ENCODE peak calls at places on chromosomes 13 and 19, in nine cellular contexts. G, M, Z, B, P, K, H, I and V are unnamed samples.

GRCh38 chr19:58439576-58440554 is at the start of gene ZNF132:
- DNase-seq in G (peak; percentile 99), M (peak; percentile 99), Z (peak; percentile 99), B (no peak), P (peak; percentile 94), K (no peak), H (peak; percentile 89), I (peak; percentile 90), V (peak; percentile 91)

GRCh38 chr13:44128522-44128921 is 245.1 kb upstream of the SERP2 start:
- DNase-seq in G (peak; percentile 73), M (no peak), Z (no peak), B (no peak), P (no peak), K (no peak), H (no peak), I (no peak), V (no peak)

GRCh38 chr19:16457195-16457953 is 14.4 kb downstream of the EPS15L1 start:
- DNase-seq in G (peak; percentile 79), M (peak; percentile 20), Z (peak; percentile 90), B (no peak), P (peak; percentile 9), K (peak; percentile 71), H (no peak), I (no peak), V (no peak)

GRCh38 chr13:58619396-58620113 is 988.0 kb downstream of the PCDH17 start:
- DNase-seq in G (no peak), M (no peak), Z (no peak), B (no peak), P (no peak), K (peak; percentile 32), H (no peak), I (no peak), V (no peak)

GRCh38 chr19:46015080-46015960 is 7.5 kb downstream of the PGLYRP1 start:
- DNase-seq in G (peak; percentile 68), M (no peak), Z (peak; percentile 94), B (peak; percentile 38), P (peak; percentile 63), K (no peak), H (peak; percentile 63), I (peak; percentile 64), V (peak; percentile 75)

GRCh38 chr19:17037966-17038500 is 11.4 kb upstream of the CPAMD8 start:
- DNase-seq in G (no peak), M (no peak), Z (no peak), B (no peak), P (no peak), K (no peak), H (no peak), I (no peak), V (no peak)

GRCh38 chr19:32238076-32238475 is 107.3 kb upstream of the ZNF507 start:
- DNase-seq in G (no peak), M (no peak), Z (peak; percentile 59), B (peak; percentile 39), P (no peak), K (no peak), H (no peak), I (no peak), V (no peak)

GRCh38 chr19:47094557-47095517 is 18.7 kb downstream of the ZC3H4 start:
- DNase-seq in G (no peak), M (no peak), Z (no peak), B (no peak), P (peak; percentile 46), K (no peak), H (no peak), I (no peak), V (peak; percentile 44)

GRCh38 chr13:46804391-46804815 is 7.4 kb upstream of the ESD start:
- DNase-seq in G (no peak), M (peak; percentile 93), Z (no peak), B (no peak), P (no peak), K (no peak), H (no peak), I (peak; percentile 4), V (no peak)

GRCh38 chr13:46908511-46908910 is 11.7 kb upstream of the HTR2A start:
- DNase-seq in G (no peak), M (no peak), Z (no peak), B (no peak), P (no peak), K (no peak), H (no peak), I (no peak), V (no peak)

GRCh38 chr13:87671824-87672603 is 843 bp downstream of the SLITRK5 start:
- DNase-seq in G (no peak), M (no peak), Z (peak; percentile 82), B (peak; percentile 66), P (no peak), K (no peak), H (no peak), I (no peak), V (peak; percentile 6)

GRCh38 chr13:107882708-107883560 is 332.4 kb downstream of the LIG4 start:
- DNase-seq in G (no peak), M (no peak), Z (no peak), B (no peak), P (no peak), K (no peak), H (no peak), I (no peak), V (no peak)

GRCh38 chr19:1251503-1252220 is 3.3 kb downstream of the MIDN start:
- DNase-seq in G (no peak), M (no peak), Z (peak; percentile 95), B (peak; percentile 71), P (peak; percentile 73), K (no peak), H (peak; percentile 58), I (no peak), V (peak; percentile 73)

GRCh38 chr13:40190656-40191100 is 475.8 kb downstream of the FOXO1 start:
- DNase-seq in G (peak; percentile 45), M (peak; percentile 48), Z (no peak), B (peak; percentile 91), P (peak; percentile 42), K (peak; percentile 78), H (peak; percentile 55), I (no peak), V (peak; percentile 64)

GRCh38 chr19:30061557-30062330 is 119.7 kb downstream of the URI1 start:
- DNase-seq in G (no peak), M (no peak), Z (peak; percentile 26), B (no peak), P (no peak), K (no peak), H (no peak), I (no peak), V (no peak)